ENCODE peak calls at places on chromosome 4, in six cellular contexts. B, F, N, O, Q and S are unnamed samples.

GRCh38 chr4:140004580-140005314 is 149.2 kb downstream of the MAML3 start:
- DNase-seq in N (no peak), F (no peak), B (no peak), O (no peak), Q (peak), S (no peak)

GRCh38 chr4:65223601-65224000 is 446.7 kb downstream of the EPHA5 start:
- DNase-seq in Q (no peak), O (no peak), B (no peak), F (no peak), N (no peak), S (no peak)

GRCh38 chr4:135277980-135278315 is 1076.4 kb upstream of the PABPC4L start:
- DNase-seq in O (no peak), B (no peak), F (no peak), N (no peak), Q (no peak), S (no peak)

GRCh38 chr4:89218587-89218986 is 89.0 kb downstream of the GPRIN3 start:
- DNase-seq in F (peak), Q (no peak), N (no peak), B (no peak), O (no peak), S (no peak)

GRCh38 chr4:81913427-81913878 is 441.7 kb upstream of the RASGEF1B start:
- DNase-seq in B (peak), Q (peak), N (peak), F (peak), O (no peak), S (peak)

GRCh38 chr4:75555294-75556164 is at the start of gene ODAPH:
- DNase-seq in F (no peak), N (no peak), O (peak), Q (no peak), B (peak), S (peak)

GRCh38 chr4:98509641-98510170 is 148.7 kb downstream of the TSPAN5 start:
- DNase-seq in Q (no peak), N (no peak), O (no peak), B (no peak), F (no peak), S (no peak)

GRCh38 chr4:79467246-79467932 is 59.4 kb upstream of the GK2 start:
- DNase-seq in O (no peak), Q (no peak), B (no peak), N (no peak), F (no peak), S (no peak)

GRCh38 chr4:52592287-52592686 is 66.8 kb downstream of the USP46 start:
- DNase-seq in O (no peak), N (no peak), Q (no peak), B (no peak), F (no peak), S (no peak)

GRCh38 chr4:1214101-1215095 is 34.5 kb downstream of the CTBP1 start:
- DNase-seq in O (no peak), N (no peak), Q (no peak), B (no peak), F (no peak), S (no peak)

GRCh38 chr4:63316633-63317032 is 1092.6 kb downstream of the TECRL start:
- DNase-seq in Q (no peak), O (no peak), B (no peak), F (no peak), N (no peak), S (no peak)

GRCh38 chr4:31518796-31519250 is 798.7 kb downstream of the PCDH7 start:
- DNase-seq in B (no peak), F (no peak), O (no peak), N (no peak), Q (no peak), S (no peak)

GRCh38 chr4:37054670-37055069 is 189.9 kb upstream of the NWD2 start:
- DNase-seq in F (no peak), Q (peak), O (no peak), N (no peak), B (no peak), S (no peak)

DNA sequence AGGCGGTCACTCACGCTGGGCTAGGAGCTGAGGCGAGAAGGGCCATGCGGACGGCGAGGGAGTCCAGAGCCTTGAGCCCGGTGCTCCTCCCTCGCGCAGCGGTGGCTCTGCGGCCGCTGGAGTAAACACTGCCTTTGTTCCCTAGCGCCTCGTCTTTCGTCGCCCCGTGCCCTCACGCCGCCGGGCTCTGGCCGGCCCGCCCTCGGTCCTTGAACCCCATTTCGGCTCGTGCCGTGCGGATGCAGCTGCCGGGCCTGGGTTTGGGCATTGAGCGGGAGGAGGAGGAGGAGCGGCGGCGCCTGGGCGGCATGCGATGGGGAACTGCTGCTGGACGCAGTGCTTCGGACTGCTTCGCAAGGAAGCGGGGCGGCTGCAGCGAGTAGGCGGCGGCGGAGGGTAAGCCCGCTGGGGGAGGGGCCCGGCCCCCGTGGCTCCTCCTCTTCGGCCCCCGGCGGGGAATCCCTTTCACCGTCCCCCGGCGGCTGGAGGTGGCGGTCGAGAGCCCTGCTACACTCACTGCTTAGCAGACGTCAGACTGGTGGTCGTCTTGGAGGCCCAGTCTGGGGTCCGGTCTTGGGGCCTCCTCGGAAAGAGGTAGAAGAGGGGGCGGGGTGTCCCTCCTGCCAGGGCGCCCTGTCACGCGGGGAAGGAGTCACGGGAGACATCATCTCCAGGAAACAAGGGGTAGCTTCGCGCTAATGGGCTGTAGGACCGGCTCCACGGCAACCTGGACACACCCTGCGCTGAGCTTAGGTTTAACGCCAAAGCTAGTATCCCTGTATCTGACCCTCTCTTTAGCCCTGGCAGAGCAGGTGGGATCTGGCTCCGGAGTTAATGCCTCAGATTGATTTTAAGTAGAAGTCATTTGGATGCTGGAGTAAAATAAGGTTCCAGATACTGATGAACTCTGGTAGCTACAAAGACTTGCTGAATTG is at the start of gene AP1AR:
- DNase-seq in N (peak), Q (peak), O (peak), F (peak), B (peak), S (peak)
- TF ChIP-seq POLR2A in N (peak), Q (peak), O (peak), F (peak), B (peak), S (peak)

GRCh38 chr4:13921805-13922204 is 294.3 kb upstream of the BOD1L1 start:
- DNase-seq in Q (no peak), F (peak), O (no peak), N (no peak), B (no peak), S (no peak)
- TF ChIP-seq TAF1 in Q (no peak), F (no peak), O (no peak), N (no peak), B (no peak), S (no peak)

GRCh38 chr4:118905546-118905945 is 16.9 kb downstream of the SYNPO2 start:
- DNase-seq in Q (no peak), N (no peak), B (no peak), F (no peak), O (no peak), S (no peak)

GRCh38 chr4:118910221-118910620 is 21.6 kb downstream of the SYNPO2 start:
- DNase-seq in F (no peak), Q (no peak), O (no peak), N (no peak), B (no peak), S (no peak)

GRCh38 chr4:118909173-118909956 is 20.7 kb downstream of the SYNPO2 start:
- DNase-seq in N (no peak), Q (no peak), O (no peak), B (no peak), F (no peak), S (no peak)

GRCh38 chr4:118915468-118915867 is 26.8 kb downstream of the SYNPO2 start:
- DNase-seq in F (no peak), N (no peak), Q (no peak), O (no peak), B (no peak), S (no peak)

DNA sequence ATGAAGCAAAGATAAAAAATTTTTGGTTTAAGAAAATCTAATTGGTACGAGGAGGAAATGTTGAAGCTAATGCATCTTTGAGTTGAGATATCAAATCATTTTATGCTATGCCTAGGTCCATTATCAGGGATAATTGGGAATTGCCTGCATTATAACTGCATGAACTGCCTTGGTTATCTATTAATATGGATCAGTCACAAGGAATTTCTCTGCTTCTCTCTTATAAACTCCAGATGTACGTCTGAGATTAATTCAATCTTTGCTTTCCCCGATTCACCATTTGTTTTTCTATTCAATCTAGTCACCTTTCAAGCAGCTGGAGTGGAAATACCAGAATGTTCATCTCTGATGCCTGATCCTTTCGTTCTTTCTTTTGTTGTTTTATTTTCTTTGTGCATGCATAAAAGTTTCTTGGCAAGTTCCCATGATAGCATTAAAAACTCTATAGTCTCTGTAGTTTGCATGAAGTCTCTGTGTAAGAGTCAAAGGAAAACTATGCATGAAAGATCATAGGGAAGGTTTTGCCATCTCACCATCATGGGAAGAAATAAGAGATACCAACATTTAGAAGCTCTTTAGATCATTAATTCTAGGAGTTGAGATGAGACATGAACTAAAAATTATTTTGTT is 22.6 kb downstream of the SYNPO2 start:
- DNase-seq in Q (no peak), B (no peak), F (no peak), N (no peak), O (no peak), S (no peak)
- TF ChIP-seq POLR2AphosphoS5 in Q (no peak), B (no peak), F (no peak), N (no peak), O (no peak), S (no peak)

DNA sequence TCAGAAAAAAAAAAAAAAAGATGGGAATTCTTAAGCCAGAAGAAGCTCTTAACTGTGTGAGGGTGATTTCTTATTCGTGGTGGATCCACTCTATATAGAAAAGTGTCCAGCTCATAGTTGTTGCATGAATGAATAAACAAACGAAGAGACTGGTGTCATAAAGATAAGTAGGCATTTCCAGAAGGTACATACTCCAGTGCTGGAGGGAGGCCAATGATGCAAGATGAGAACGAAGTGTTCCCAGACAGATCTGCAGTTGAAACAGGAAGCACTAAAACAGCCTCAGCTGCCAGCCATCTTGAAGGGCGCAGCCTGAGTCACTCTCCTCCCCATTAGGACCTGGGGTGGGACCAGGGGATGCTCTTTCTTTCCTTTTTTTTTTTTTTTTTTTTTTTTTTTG is 47.4 kb upstream of the HOPX start:
- DNase-seq in N (no peak), B (no peak), O (no peak), Q (no peak), F (no peak), S (no peak)
- TF ChIP-seq POLR2A in N (no peak), B (no peak), O (no peak), Q (no peak), F (no peak), S (no peak)

GRCh38 chr4:153520227-153520626 is 54.1 kb downstream of the TMEM131L start:
- DNase-seq in N (no peak), O (no peak), F (no peak), B (no peak), Q (no peak), S (no peak)
- TF ChIP-seq TAF1 in N (no peak), O (no peak), F (no peak), B (no peak), Q (no peak), S (no peak)

GRCh38 chr4:153612878-153613277 is 71.2 kb upstream of the TLR2 start:
- DNase-seq in F (no peak), B (no peak), O (no peak), N (no peak), Q (no peak), S (no peak)
- TF ChIP-seq POLR2AphosphoS5 in F (no peak), B (no peak), O (no peak), N (no peak), Q (no peak), S (no peak)

GRCh38 chr4:152936446-152937279 is 540 bp downstream of the FHDC1 start:
- DNase-seq in Q (peak), B (peak), N (peak), O (no peak), F (no peak), S (peak)
- TF ChIP-seq POLR2A in Q (no peak), B (no peak), N (no peak), O (no peak), F (no peak), S (no peak)